ENCODE peak calls at places on chromosomes 5 and 9, in seven cellular contexts. N is PC-3, R is neural progenitor cell, Q is pancreas, X is mammary epithelial cell, F is kidney, E is IMR-90. V is an unnamed sample. For H3K4me1 and H3K36me3, the result is how much of the 10 kb centered on the place peaks cover.

GRCh38 chr5:22070151-22070550 is 783.0 kb downstream of the CDH12 start:
- DNase-seq in N (no peak), R (no peak), Q (no peak), X (no peak), F (no peak), E (no peak), V (no peak)

GRCh38 chr5:6488021-6488420 is 39.4 kb downstream of the UBE2QL1 start:
- DNase-seq in N (peak), R (no peak), Q (no peak), X (peak), F (no peak), E (no peak), V (no peak)

GRCh38 chr5:172347653-172348052 is 64.1 kb upstream of the UBTD2 start:
- DNase-seq in N (no peak), R (no peak), Q (no peak), X (no peak), F (no peak), E (peak), V (peak)

GRCh38 chr5:65809817-65810531 is 88.0 kb downstream of the NLN start:
- DNase-seq in N (peak), R (no peak), Q (no peak), X (no peak), F (no peak), E (peak), V (no peak)

GRCh38 chr5:886716-887325 is 5.8 kb downstream of the BRD9 start:
- DNase-seq in N (no peak), R (no peak), Q (no peak), X (no peak), F (no peak), E (no peak), V (no peak)

GRCh38 chr9:83274787-83275186 is 211.8 kb upstream of the RASEF start:
- DNase-seq in N (no peak), R (no peak), Q (no peak), X (no peak), F (no peak), E (no peak), V (no peak)

GRCh38 chr9:138038244-138038671 is 160.7 kb downstream of the CACNA1B start:
- DNase-seq in N (no peak), R (no peak), Q (peak), X (no peak), F (peak), E (no peak), V (no peak)

GRCh38 chr5:100900142-100900795 is 2.8 kb downstream of the ST8SIA4 start:
- DNase-seq in N (peak), R (peak), Q (peak), X (peak), F (peak), E (no peak), V (peak)

GRCh38 chr5:29379619-29380018 is 1813.9 kb upstream of the CDH6 start:
- DNase-seq in N (no peak), R (no peak), Q (no peak), X (no peak), F (no peak), E (no peak), V (no peak)

GRCh38 chr9:108088916-108089315 is 599.3 kb upstream of the KLF4 start:
- DNase-seq in N (no peak), R (no peak), Q (no peak), X (no peak), F (no peak), E (no peak), V (no peak)
- TF ChIP-seq CTCF in N (no peak), R (no peak), Q (no peak), X (no peak), F (no peak), E (no peak), V (no peak)

DNA sequence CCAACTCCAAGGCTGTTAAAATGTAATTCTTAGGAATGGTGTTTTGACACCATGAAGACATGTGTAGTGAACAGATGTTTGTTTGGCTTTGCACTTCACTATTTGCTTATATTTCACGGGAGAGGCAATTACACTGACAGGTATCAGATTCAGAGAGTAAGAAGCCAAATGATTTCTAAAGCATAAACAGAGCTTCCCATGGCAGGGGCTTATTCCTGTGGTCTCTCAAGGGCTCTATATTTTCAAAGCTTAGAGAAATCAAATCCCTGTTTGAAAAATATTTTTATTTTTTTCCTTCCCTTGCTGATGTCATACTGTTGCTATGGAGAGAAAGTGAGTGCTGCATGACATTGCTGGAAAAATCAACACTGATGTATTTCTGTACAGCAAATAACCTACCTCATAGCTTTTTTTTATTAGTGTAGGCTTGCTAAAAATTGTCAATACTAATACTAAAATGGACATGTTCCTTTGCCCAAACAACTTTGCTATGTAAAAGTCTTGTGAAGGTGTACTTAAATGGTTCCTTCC is 161.4 kb downstream of the GIN1 start:
- DNase-seq in N (peak), R (no peak), Q (no peak), X (peak), F (no peak), E (peak), V (peak)
- H3K4me1 ChIP-seq in N (under half), R (under half), Q (under half), X (under half), F (under half), E (under half), V (under half)

GRCh38 chr5:31537349-31537748 is 5.2 kb downstream of the C5orf22 start:
- DNase-seq in N (no peak), R (no peak), Q (no peak), X (no peak), F (no peak), E (no peak), V (no peak)
- H3K36me3 ChIP-seq in N (under half), R (under half), Q (under half), X (under half), F (under half), E (under half), V (under half)

GRCh38 chr9:121574771-121575519 is 75.3 kb upstream of the GGTA1 start:
- DNase-seq in N (no peak), R (no peak), Q (no peak), X (no peak), F (no peak), E (no peak), V (no peak)

GRCh38 chr9:121577201-121577600 is 74.2 kb upstream of the DAB2IP start:
- DNase-seq in N (no peak), R (no peak), Q (no peak), X (no peak), F (no peak), E (no peak), V (no peak)

GRCh38 chr9:121572581-121572980 is 72.9 kb upstream of the GGTA1 start:
- DNase-seq in N (no peak), R (no peak), Q (no peak), X (no peak), F (no peak), E (no peak), V (no peak)

GRCh38 chr9:121573717-121574485 is 74.3 kb upstream of the GGTA1 start:
- DNase-seq in N (no peak), R (peak), Q (no peak), X (no peak), F (no peak), E (no peak), V (no peak)

DNA sequence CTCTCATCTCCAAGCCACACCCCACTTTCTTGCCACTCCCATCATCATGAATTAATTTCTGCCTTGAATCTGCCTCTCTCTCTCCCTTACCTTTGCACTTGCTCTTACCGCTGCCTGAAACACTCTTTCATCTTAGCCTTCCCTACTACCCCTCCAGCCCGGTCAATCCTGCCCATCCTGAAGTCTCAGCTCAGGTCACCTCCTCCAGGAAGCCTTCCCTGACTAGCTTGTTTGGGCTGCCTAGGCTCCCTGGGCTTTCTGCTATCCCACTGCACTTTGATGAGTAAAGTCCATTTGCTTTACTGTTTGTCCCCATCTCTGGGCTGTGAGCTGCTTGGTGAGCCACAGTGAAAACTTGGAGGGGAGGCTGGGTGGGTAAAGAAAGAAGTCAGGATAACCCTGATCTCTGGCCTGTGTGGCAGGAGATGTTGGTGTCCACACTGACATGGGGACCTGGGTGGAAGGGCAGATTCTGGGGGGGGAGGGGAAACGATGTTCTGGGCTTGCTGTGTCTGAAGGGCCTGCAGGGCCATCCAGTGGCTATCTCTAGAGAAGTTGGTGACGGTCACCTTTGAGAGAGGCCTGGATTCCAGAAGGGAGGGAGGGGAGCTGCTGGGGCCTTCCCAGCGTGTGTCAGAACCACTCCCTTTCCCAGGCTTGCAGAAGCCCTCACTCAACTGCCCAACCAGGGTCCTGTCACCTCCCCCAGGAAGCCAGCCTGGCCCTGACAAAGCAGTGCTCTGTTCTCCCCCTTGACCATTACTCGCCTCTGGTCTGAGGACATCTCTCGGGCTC is 75.0 kb upstream of the DAB2IP start:
- DNase-seq in N (no peak), R (no peak), Q (no peak), X (no peak), F (no peak), E (no peak), V (no peak)
- TF ChIP-seq CTCF in N (no peak), R (no peak), Q (no peak), X (no peak), F (no peak), E (no peak), V (no peak)

GRCh38 chr9:12643686-12644085 is 49.5 kb upstream of the TYRP1 start:
- DNase-seq in N (no peak), R (no peak), Q (no peak), X (no peak), F (no peak), E (no peak), V (no peak)

GRCh38 chr9:12640866-12641636 is 52.1 kb upstream of the TYRP1 start:
- DNase-seq in N (no peak), R (no peak), Q (no peak), X (no peak), F (no peak), E (no peak), V (no peak)

GRCh38 chr9:12640021-12640587 is 53.1 kb upstream of the TYRP1 start:
- DNase-seq in N (peak), R (peak), Q (no peak), X (peak), F (no peak), E (peak), V (peak)
- H3K4me1 ChIP-seq in N (under half), R (under half), Q (under half), X (under half), F (under half), E (under half), V (under half)